ENCODE peak calls at places on chromosomes 4 and X, in seven cellular contexts. One of them, this sample, is unnamed. For H3K4me1, the result is how much of the 10 kb centered on the place peaks cover.

GRCh38 chr4:82320351-82320750 is 53.4 kb downstream of the HNRNPD start:
- DNase-seq in IMR-90: no peak
- DNase-seq in transverse colon: no peak
- DNase-seq in breast epithelium: no peak
- DNase-seq in A549: no peak
- DNase-seq in esophagus muscularis mucosa: no peak
- DNase-seq in thyroid gland: no peak
- DNase-seq in this sample: no peak

GRCh38 chr4:152860057-152860456 is 76.1 kb upstream of the FHDC1 start:
- DNase-seq in IMR-90: no peak
- DNase-seq in transverse colon: no peak
- DNase-seq in breast epithelium: no peak
- DNase-seq in A549: no peak
- DNase-seq in esophagus muscularis mucosa: no peak
- DNase-seq in thyroid gland: no peak
- DNase-seq in this sample: no peak

GRCh38 chr4:78747328-78747946 is 28.7 kb upstream of the BMP2K start:
- DNase-seq in IMR-90: peak
- DNase-seq in transverse colon: no peak
- DNase-seq in breast epithelium: no peak
- DNase-seq in A549: no peak
- DNase-seq in esophagus muscularis mucosa: no peak
- DNase-seq in thyroid gland: no peak
- DNase-seq in this sample: no peak

GRCh38 chrX:121579016-121579760 is 531.8 kb downstream of the GLUD2 start:
- DNase-seq in IMR-90: no peak
- DNase-seq in transverse colon: peak
- DNase-seq in breast epithelium: no peak
- DNase-seq in A549: no peak
- DNase-seq in esophagus muscularis mucosa: no peak
- DNase-seq in thyroid gland: no peak
- DNase-seq in this sample: peak

GRCh38 chrX:358651-359143 is 28.0 kb downstream of the PPP2R3B start:
- DNase-seq in IMR-90: no peak
- DNase-seq in transverse colon: no peak
- DNase-seq in breast epithelium: no peak
- DNase-seq in A549: no peak
- DNase-seq in esophagus muscularis mucosa: no peak
- DNase-seq in thyroid gland: no peak
- DNase-seq in this sample: no peak

GRCh38 chr4:147779449-147779848 is 47.6 kb downstream of the ARHGAP10 start:
- DNase-seq in IMR-90: no peak
- DNase-seq in transverse colon: no peak
- DNase-seq in breast epithelium: no peak
- DNase-seq in A549: no peak
- DNase-seq in esophagus muscularis mucosa: no peak
- DNase-seq in thyroid gland: no peak
- DNase-seq in this sample: no peak

GRCh38 chrX:119238557-119238956 is 2.5 kb downstream of the PGRMC1 start:
- DNase-seq in IMR-90: peak
- DNase-seq in transverse colon: no peak
- DNase-seq in breast epithelium: no peak
- DNase-seq in A549: no peak
- DNase-seq in esophagus muscularis mucosa: no peak
- DNase-seq in thyroid gland: no peak
- DNase-seq in this sample: no peak

GRCh38 chr4:56723201-56723605 is 42.1 kb upstream of the HOPX start:
- DNase-seq in IMR-90: no peak
- DNase-seq in transverse colon: no peak
- DNase-seq in breast epithelium: no peak
- DNase-seq in A549: no peak
- DNase-seq in esophagus muscularis mucosa: no peak
- DNase-seq in thyroid gland: no peak
- DNase-seq in this sample: no peak

GRCh38 chrX:134365923-134366322 is 94.0 kb upstream of the HPRT1 start:
- DNase-seq in IMR-90: no peak
- DNase-seq in transverse colon: no peak
- DNase-seq in breast epithelium: no peak
- DNase-seq in A549: no peak
- DNase-seq in esophagus muscularis mucosa: no peak
- DNase-seq in thyroid gland: no peak
- DNase-seq in this sample: no peak

GRCh38 chr4:16032382-16032743 is 51.5 kb downstream of the PROM1 start:
- DNase-seq in IMR-90: no peak
- DNase-seq in transverse colon: no peak
- DNase-seq in breast epithelium: no peak
- DNase-seq in A549: no peak
- DNase-seq in esophagus muscularis mucosa: no peak
- DNase-seq in thyroid gland: no peak
- DNase-seq in this sample: no peak

GRCh38 chr4:102438396-102438795 is 62.8 kb upstream of the NFKB1 start:
- DNase-seq in IMR-90: peak
- DNase-seq in transverse colon: no peak
- DNase-seq in breast epithelium: no peak
- DNase-seq in A549: peak
- DNase-seq in esophagus muscularis mucosa: no peak
- DNase-seq in thyroid gland: no peak
- DNase-seq in this sample: no peak

GRCh38 chr4:173181769-173182374 is 13.3 kb downstream of the GALNT7 start:
- DNase-seq in IMR-90: peak
- DNase-seq in transverse colon: no peak
- DNase-seq in breast epithelium: no peak
- DNase-seq in A549: no peak
- DNase-seq in esophagus muscularis mucosa: no peak
- DNase-seq in thyroid gland: no peak
- DNase-seq in this sample: no peak

DNA sequence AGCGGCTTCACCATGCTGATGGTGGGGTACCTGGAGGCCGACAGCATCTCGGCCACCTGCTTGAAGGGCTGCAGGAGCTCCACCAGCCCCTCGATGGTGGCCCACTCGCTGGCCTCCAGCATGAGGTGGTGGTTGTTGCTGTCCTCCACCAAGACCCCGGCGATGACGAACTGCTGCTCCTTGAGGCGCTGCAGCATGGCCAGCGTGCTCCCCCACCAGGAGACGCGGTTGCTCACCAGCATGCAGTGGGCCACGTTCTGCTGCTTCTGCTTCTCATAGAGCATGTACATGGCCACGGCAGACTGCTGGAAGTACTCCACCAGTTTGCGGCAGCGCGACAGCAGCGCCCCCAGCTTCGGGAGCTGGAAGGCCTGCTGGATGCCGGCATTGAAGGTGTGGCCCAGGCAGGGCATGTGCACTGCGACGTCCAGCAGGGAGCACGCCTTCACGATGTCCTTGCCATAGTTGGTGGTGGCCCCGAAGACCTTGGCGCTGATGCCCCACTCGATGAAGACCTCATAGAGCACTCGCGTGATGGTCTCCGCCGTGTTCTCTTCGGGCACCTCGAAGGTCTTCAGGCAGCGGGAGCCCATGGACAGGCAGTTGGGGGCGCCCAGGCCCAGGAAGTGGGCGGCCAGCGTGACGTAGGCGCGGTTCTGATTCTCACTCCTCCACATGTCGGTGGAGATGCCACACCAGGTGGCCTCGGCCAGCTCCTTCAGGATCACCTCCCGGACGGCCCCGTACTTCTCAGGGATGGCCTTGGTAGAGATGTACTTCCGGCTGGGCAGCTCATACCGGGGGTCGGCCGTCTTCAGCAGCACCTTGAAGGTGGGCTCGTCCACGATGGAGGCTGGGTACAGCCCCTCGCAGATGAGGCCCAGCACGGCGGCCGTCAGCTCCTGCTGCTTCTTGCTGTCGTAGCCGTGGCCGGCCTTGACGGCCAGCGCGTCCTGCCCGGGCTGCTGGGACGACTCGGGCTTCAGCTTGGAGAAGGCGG is 11.0 kb downstream of the DHRSX start:
- DNase-seq in IMR-90: no peak
- DNase-seq in transverse colon: no peak
- DNase-seq in breast epithelium: no peak
- DNase-seq in A549: no peak
- DNase-seq in esophagus muscularis mucosa: no peak
- DNase-seq in thyroid gland: no peak
- DNase-seq in this sample: no peak
- TF ChIP-seq POLR2A in IMR-90: no peak
- TF ChIP-seq POLR2A in transverse colon: no peak
- TF ChIP-seq POLR2A in breast epithelium: no peak
- TF ChIP-seq POLR2A in A549: no peak
- TF ChIP-seq POLR2A in esophagus muscularis mucosa: no peak
- TF ChIP-seq POLR2A in thyroid gland: no peak
- TF ChIP-seq POLR2A in this sample: no peak

GRCh38 chrX:69150294-69150960 is 14.8 kb downstream of the PJA1 start:
- DNase-seq in IMR-90: no peak
- DNase-seq in transverse colon: no peak
- DNase-seq in breast epithelium: no peak
- DNase-seq in A549: no peak
- DNase-seq in esophagus muscularis mucosa: peak
- DNase-seq in thyroid gland: no peak
- DNase-seq in this sample: no peak

GRCh38 chrX:69153060-69153730 is 12.1 kb downstream of the PJA1 start:
- DNase-seq in IMR-90: peak
- DNase-seq in transverse colon: no peak
- DNase-seq in breast epithelium: no peak
- DNase-seq in A549: no peak
- DNase-seq in esophagus muscularis mucosa: peak
- DNase-seq in thyroid gland: peak
- DNase-seq in this sample: no peak

GRCh38 chrX:69152398-69152797 is 12.9 kb downstream of the PJA1 start:
- DNase-seq in IMR-90: no peak
- DNase-seq in transverse colon: peak
- DNase-seq in breast epithelium: no peak
- DNase-seq in A549: no peak
- DNase-seq in esophagus muscularis mucosa: peak
- DNase-seq in thyroid gland: peak
- DNase-seq in this sample: peak

GRCh38 chrX:69154051-69154450 is 11.2 kb downstream of the PJA1 start:
- DNase-seq in IMR-90: no peak
- DNase-seq in transverse colon: no peak
- DNase-seq in breast epithelium: no peak
- DNase-seq in A549: no peak
- DNase-seq in esophagus muscularis mucosa: no peak
- DNase-seq in thyroid gland: no peak
- DNase-seq in this sample: no peak

DNA sequence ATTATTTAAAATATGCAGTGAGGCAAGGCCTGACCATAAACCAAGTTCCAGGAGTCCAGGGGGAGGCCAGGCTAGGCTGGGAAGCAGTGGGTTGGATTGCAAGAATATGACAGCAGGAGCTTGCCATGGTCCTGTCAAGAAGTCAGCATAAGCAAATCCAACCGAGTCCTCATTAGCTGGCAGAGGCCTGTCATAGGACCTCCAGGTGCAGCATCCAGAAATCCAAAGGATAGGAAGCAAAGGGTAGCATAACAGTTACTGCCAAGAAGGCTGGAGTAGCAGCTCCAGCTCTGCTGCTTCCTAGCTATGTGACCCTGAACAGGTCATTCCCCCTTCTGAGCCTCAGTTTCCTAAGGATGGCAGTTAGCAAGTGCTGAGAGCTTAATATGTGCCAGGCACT is 13.4 kb downstream of the PJA1 start:
- DNase-seq in IMR-90: no peak
- DNase-seq in transverse colon: no peak
- DNase-seq in breast epithelium: no peak
- DNase-seq in A549: no peak
- DNase-seq in esophagus muscularis mucosa: peak
- DNase-seq in thyroid gland: no peak
- DNase-seq in this sample: no peak
- H3K4me1 ChIP-seq in IMR-90: under half
- H3K4me1 ChIP-seq in transverse colon: under half
- H3K4me1 ChIP-seq in breast epithelium: under half
- H3K4me1 ChIP-seq in A549: under half
- H3K4me1 ChIP-seq in esophagus muscularis mucosa: under half
- H3K4me1 ChIP-seq in thyroid gland: under half
- H3K4me1 ChIP-seq in this sample: under half

DNA sequence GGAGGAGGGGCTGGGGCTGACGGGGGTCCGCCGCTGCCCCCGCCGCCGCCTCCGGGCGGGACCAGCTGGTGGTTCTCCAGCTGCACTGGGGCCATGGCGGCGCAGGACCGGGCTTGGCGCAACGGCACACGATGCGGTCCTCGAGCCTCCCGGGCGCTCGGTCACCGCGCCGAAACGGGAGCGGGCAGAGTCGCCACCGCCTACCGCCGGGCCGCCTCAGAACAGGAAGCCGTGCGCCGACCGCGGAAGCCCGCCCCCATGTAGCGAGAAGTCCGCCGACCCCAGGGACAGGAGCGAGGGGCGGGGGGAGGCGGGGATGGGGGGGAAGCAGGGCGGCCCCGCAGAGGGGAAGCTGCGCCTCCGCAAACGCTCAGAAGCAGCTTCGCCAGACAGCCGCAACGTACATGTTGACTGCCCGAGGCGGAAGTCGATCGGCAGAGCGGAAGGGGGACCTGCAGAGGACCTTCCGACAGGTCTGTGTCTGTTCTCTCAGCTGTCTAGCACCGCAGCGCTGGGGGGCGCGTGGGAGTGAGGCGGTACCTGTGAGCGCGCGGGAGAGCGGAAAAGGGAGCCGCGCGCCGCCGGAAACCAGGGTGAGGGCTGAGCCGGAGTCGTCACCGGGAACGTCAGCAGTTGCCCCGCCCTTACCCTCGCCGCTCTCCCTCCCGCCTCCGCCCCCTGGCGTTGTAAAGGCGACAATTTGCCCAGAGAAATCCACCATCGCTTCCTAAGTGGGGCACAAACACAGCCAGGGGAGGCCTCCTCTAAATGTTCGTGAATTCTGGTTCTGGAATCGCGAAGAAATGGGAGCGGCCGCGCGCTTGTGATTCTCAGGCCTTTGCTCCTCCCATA is at the start of gene MED14:
- DNase-seq in IMR-90: peak
- DNase-seq in transverse colon: peak
- DNase-seq in breast epithelium: peak
- DNase-seq in A549: peak
- DNase-seq in esophagus muscularis mucosa: peak
- DNase-seq in thyroid gland: peak
- DNase-seq in this sample: peak
- TF ChIP-seq POLR2A in IMR-90: peak
- TF ChIP-seq POLR2A in transverse colon: peak
- TF ChIP-seq POLR2A in breast epithelium: no peak
- TF ChIP-seq POLR2A in A549: peak
- TF ChIP-seq POLR2A in esophagus muscularis mucosa: peak
- TF ChIP-seq POLR2A in thyroid gland: peak
- TF ChIP-seq POLR2A in this sample: peak

DNA sequence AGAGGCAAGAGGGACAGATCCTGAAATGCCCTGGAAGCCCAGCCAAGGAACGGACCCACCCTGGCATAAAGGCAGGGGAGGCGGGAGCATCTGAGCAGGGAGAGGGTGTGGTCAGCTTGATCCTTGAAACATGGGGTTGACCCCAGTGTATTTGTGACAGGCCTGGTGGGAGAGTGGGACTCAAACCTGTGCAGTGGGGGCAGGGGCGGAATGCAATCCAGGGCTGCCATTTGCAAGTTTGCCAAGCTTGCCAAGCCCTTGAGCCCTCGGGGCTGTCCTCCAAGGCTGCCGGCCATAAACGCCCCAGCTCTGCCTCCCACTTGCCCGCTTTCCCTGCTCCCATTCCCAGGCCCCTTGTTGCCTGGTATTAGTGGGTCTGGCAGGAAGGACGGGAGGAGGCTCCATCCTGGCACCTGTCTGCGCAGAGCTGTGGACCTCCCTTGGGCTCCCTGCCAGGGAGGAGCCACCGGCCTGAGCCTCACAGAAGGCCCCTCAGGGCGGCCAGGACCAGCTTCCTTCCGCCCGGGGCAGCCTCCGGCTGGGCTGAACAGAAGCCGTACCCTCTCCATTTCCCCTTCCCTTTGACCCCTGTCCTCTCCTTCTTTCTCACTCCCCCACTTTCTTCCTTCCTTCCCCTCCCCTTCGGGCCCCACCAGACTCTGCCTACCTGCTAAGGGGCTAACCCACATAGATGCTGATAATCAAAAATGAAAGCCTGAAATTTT is 661 bp downstream of the S100P start:
- DNase-seq in IMR-90: no peak
- DNase-seq in transverse colon: no peak
- DNase-seq in breast epithelium: no peak
- DNase-seq in A549: no peak
- DNase-seq in esophagus muscularis mucosa: no peak
- DNase-seq in thyroid gland: no peak
- DNase-seq in this sample: no peak
- H3K4me1 ChIP-seq in IMR-90: under half
- H3K4me1 ChIP-seq in transverse colon: under half
- H3K4me1 ChIP-seq in breast epithelium: under half
- H3K4me1 ChIP-seq in A549: half or more
- H3K4me1 ChIP-seq in esophagus muscularis mucosa: under half
- H3K4me1 ChIP-seq in thyroid gland: under half
- H3K4me1 ChIP-seq in this sample: under half

This sample was measured in body of pancreas.